ENCODE peak calls at places on chromosome 9, in nine cellular contexts. One of them, this sample, is unnamed.

GRCh38 chr9:120363697-120364096 is 216.3 kb downstream of the CDK5RAP2 start:
- DNase-seq in dorsolateral prefrontal cortex: no peak
- DNase-seq in A549: no peak
- DNase-seq in heart left ventricle: no peak
- DNase-seq in body of pancreas: no peak
- DNase-seq in upper lobe of left lung: no peak
- DNase-seq in spleen: no peak
- DNase-seq in iPS DF 6.9: no peak
- DNase-seq in suprapubic skin: no peak
- DNase-seq in this sample: peak

GRCh38 chr9:80797841-80798688 is 891.3 kb downstream of the TLE1 start:
- DNase-seq in iPS DF 6.9: no peak
- DNase-seq in heart left ventricle: peak
- DNase-seq in body of pancreas: no peak
- DNase-seq in spleen: no peak
- DNase-seq in dorsolateral prefrontal cortex: peak
- DNase-seq in suprapubic skin: peak
- DNase-seq in upper lobe of left lung: no peak
- DNase-seq in A549: no peak
- DNase-seq in this sample: peak

GRCh38 chr9:130530932-130531331 is 48.4 kb upstream of the FUBP3 start:
- DNase-seq in heart left ventricle: peak
- DNase-seq in body of pancreas: peak
- DNase-seq in iPS DF 6.9: no peak
- DNase-seq in upper lobe of left lung: no peak
- DNase-seq in A549: no peak
- DNase-seq in dorsolateral prefrontal cortex: no peak
- DNase-seq in spleen: no peak
- DNase-seq in suprapubic skin: no peak
- DNase-seq in this sample: peak

GRCh38 chr9:4298255-4299005 is 1.4 kb downstream of the GLIS3 start:
- DNase-seq in spleen: no peak
- DNase-seq in suprapubic skin: peak
- DNase-seq in dorsolateral prefrontal cortex: peak
- DNase-seq in iPS DF 6.9: no peak
- DNase-seq in heart left ventricle: peak
- DNase-seq in body of pancreas: peak
- DNase-seq in A549: peak
- DNase-seq in upper lobe of left lung: peak
- DNase-seq in this sample: no peak

GRCh38 chr9:37386988-37387387 is 35.5 kb upstream of the GRHPR start:
- DNase-seq in upper lobe of left lung: no peak
- DNase-seq in iPS DF 6.9: no peak
- DNase-seq in A549: no peak
- DNase-seq in heart left ventricle: no peak
- DNase-seq in suprapubic skin: no peak
- DNase-seq in dorsolateral prefrontal cortex: no peak
- DNase-seq in spleen: no peak
- DNase-seq in body of pancreas: no peak
- DNase-seq in this sample: no peak

GRCh38 chr9:37984672-37985611 is 81.0 kb upstream of the SLC25A51 start:
- DNase-seq in A549: no peak
- DNase-seq in upper lobe of left lung: no peak
- DNase-seq in suprapubic skin: no peak
- DNase-seq in spleen: peak
- DNase-seq in body of pancreas: no peak
- DNase-seq in iPS DF 6.9: no peak
- DNase-seq in heart left ventricle: peak
- DNase-seq in dorsolateral prefrontal cortex: peak
- DNase-seq in this sample: peak

GRCh38 chr9:137534256-137535119 is 15.7 kb downstream of the PNPLA7 start:
- DNase-seq in heart left ventricle: no peak
- DNase-seq in body of pancreas: peak
- DNase-seq in iPS DF 6.9: peak
- DNase-seq in dorsolateral prefrontal cortex: no peak
- DNase-seq in A549: peak
- DNase-seq in spleen: no peak
- DNase-seq in suprapubic skin: no peak
- DNase-seq in upper lobe of left lung: peak
- DNase-seq in this sample: peak

GRCh38 chr9:95381243-95381642 is 63.7 kb upstream of the FANCC start:
- DNase-seq in spleen: no peak
- DNase-seq in iPS DF 6.9: no peak
- DNase-seq in dorsolateral prefrontal cortex: no peak
- DNase-seq in body of pancreas: no peak
- DNase-seq in suprapubic skin: no peak
- DNase-seq in A549: no peak
- DNase-seq in heart left ventricle: no peak
- DNase-seq in upper lobe of left lung: no peak
- DNase-seq in this sample: peak

GRCh38 chr9:117354252-117354847 is 60.5 kb downstream of the ASTN2 start:
- DNase-seq in suprapubic skin: no peak
- DNase-seq in spleen: no peak
- DNase-seq in A549: no peak
- DNase-seq in dorsolateral prefrontal cortex: no peak
- DNase-seq in upper lobe of left lung: no peak
- DNase-seq in body of pancreas: no peak
- DNase-seq in iPS DF 6.9: no peak
- DNase-seq in heart left ventricle: no peak
- DNase-seq in this sample: no peak

GRCh38 chr9:112012026-112012902 is 115.7 kb downstream of the UGCG start:
- DNase-seq in A549: peak
- DNase-seq in suprapubic skin: no peak
- DNase-seq in body of pancreas: peak
- DNase-seq in upper lobe of left lung: peak
- DNase-seq in spleen: no peak
- DNase-seq in dorsolateral prefrontal cortex: peak
- DNase-seq in iPS DF 6.9: no peak
- DNase-seq in heart left ventricle: peak
- DNase-seq in this sample: no peak

GRCh38 chr9:87569008-87569908 is 71.6 kb downstream of the DAPK1 start:
- DNase-seq in spleen: no peak
- DNase-seq in body of pancreas: no peak
- DNase-seq in dorsolateral prefrontal cortex: no peak
- DNase-seq in heart left ventricle: no peak
- DNase-seq in suprapubic skin: no peak
- DNase-seq in iPS DF 6.9: no peak
- DNase-seq in A549: no peak
- DNase-seq in upper lobe of left lung: no peak
- DNase-seq in this sample: peak

GRCh38 chr9:106438928-106439327 is 424.0 kb upstream of the ZNF462 start:
- DNase-seq in suprapubic skin: no peak
- DNase-seq in upper lobe of left lung: no peak
- DNase-seq in A549: no peak
- DNase-seq in spleen: no peak
- DNase-seq in iPS DF 6.9: no peak
- DNase-seq in dorsolateral prefrontal cortex: no peak
- DNase-seq in body of pancreas: no peak
- DNase-seq in heart left ventricle: no peak
- DNase-seq in this sample: peak

GRCh38 chr9:114117614-114117995 is 18.5 kb upstream of the KIF12 start:
- DNase-seq in A549: no peak
- DNase-seq in body of pancreas: no peak
- DNase-seq in dorsolateral prefrontal cortex: no peak
- DNase-seq in iPS DF 6.9: no peak
- DNase-seq in suprapubic skin: no peak
- DNase-seq in spleen: peak
- DNase-seq in upper lobe of left lung: no peak
- DNase-seq in heart left ventricle: no peak
- DNase-seq in this sample: no peak

DNA sequence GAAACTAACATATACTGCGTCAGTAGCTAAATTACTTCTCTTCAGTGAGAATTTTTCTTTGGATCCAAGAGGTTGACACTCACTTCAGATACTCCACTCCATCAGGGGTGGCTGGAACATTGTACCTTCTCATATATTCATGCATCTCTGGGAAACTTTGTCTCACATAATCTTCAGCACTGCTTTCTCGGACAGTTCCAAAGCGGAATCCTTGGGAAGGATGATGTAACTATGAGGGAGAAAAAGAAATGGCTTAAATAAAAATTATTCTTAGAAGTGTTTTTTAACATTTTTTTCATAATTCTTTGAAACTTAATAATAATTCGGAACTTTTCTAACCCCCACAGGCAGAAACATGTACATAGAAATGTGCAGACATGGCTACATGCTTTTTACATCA is 33.4 kb upstream of the PPP3R2 start:
- DNase-seq in spleen: no peak
- DNase-seq in suprapubic skin: no peak
- DNase-seq in body of pancreas: no peak
- DNase-seq in heart left ventricle: no peak
- DNase-seq in A549: no peak
- DNase-seq in upper lobe of left lung: no peak
- DNase-seq in iPS DF 6.9: no peak
- DNase-seq in dorsolateral prefrontal cortex: no peak
- DNase-seq in this sample: peak
- H3K4me3 ChIP-seq in spleen: no peak
- H3K4me3 ChIP-seq in suprapubic skin: no peak
- H3K4me3 ChIP-seq in body of pancreas: no peak
- H3K4me3 ChIP-seq in heart left ventricle: no peak
- H3K4me3 ChIP-seq in A549: no peak
- H3K4me3 ChIP-seq in upper lobe of left lung: no peak
- H3K4me3 ChIP-seq in iPS DF 6.9: no peak
- H3K4me3 ChIP-seq in dorsolateral prefrontal cortex: no peak
- H3K4me3 ChIP-seq in this sample: no peak

GRCh38 chr9:93262537-93263310 is 78.8 kb downstream of the WNK2 start:
- DNase-seq in upper lobe of left lung: no peak
- DNase-seq in body of pancreas: peak
- DNase-seq in spleen: peak
- DNase-seq in A549: no peak
- DNase-seq in iPS DF 6.9: no peak
- DNase-seq in heart left ventricle: no peak
- DNase-seq in suprapubic skin: peak
- DNase-seq in dorsolateral prefrontal cortex: no peak
- DNase-seq in this sample: no peak
- H3K27ac ChIP-seq in upper lobe of left lung: no peak
- H3K27ac ChIP-seq in body of pancreas: peak
- H3K27ac ChIP-seq in spleen: no peak
- H3K27ac ChIP-seq in A549: no peak
- H3K27ac ChIP-seq in iPS DF 6.9: no peak
- H3K27ac ChIP-seq in heart left ventricle: peak
- H3K27ac ChIP-seq in suprapubic skin: no peak
- H3K27ac ChIP-seq in dorsolateral prefrontal cortex: no peak
- H3K27ac ChIP-seq in this sample: no peak

GRCh38 chr9:35842020-35842745 is 13.2 kb downstream of the TMEM8B start:
- DNase-seq in iPS DF 6.9: no peak
- DNase-seq in suprapubic skin: no peak
- DNase-seq in dorsolateral prefrontal cortex: no peak
- DNase-seq in spleen: peak
- DNase-seq in A549: no peak
- DNase-seq in body of pancreas: no peak
- DNase-seq in upper lobe of left lung: no peak
- DNase-seq in heart left ventricle: no peak
- DNase-seq in this sample: no peak
- H3K4me3 ChIP-seq in iPS DF 6.9: no peak
- H3K4me3 ChIP-seq in suprapubic skin: no peak
- H3K4me3 ChIP-seq in dorsolateral prefrontal cortex: no peak
- H3K4me3 ChIP-seq in spleen: no peak
- H3K4me3 ChIP-seq in A549: no peak
- H3K4me3 ChIP-seq in body of pancreas: no peak
- H3K4me3 ChIP-seq in upper lobe of left lung: no peak
- H3K4me3 ChIP-seq in heart left ventricle: no peak
- H3K4me3 ChIP-seq in this sample: no peak

GRCh38 chr9:91408475-91408874 is 15.2 kb downstream of the NFIL3 start:
- DNase-seq in spleen: no peak
- DNase-seq in iPS DF 6.9: no peak
- DNase-seq in A549: no peak
- DNase-seq in body of pancreas: no peak
- DNase-seq in upper lobe of left lung: no peak
- DNase-seq in dorsolateral prefrontal cortex: no peak
- DNase-seq in heart left ventricle: no peak
- DNase-seq in suprapubic skin: no peak
- DNase-seq in this sample: peak
- H3K27ac ChIP-seq in spleen: no peak
- H3K27ac ChIP-seq in iPS DF 6.9: no peak
- H3K27ac ChIP-seq in A549: no peak
- H3K27ac ChIP-seq in body of pancreas: no peak
- H3K27ac ChIP-seq in upper lobe of left lung: no peak
- H3K27ac ChIP-seq in dorsolateral prefrontal cortex: no peak
- H3K27ac ChIP-seq in heart left ventricle: no peak
- H3K27ac ChIP-seq in suprapubic skin: no peak
- H3K27ac ChIP-seq in this sample: no peak

GRCh38 chr9:131677051-131677444 is 62.8 kb downstream of the RAPGEF1 start:
- DNase-seq in body of pancreas: no peak
- DNase-seq in iPS DF 6.9: no peak
- DNase-seq in upper lobe of left lung: no peak
- DNase-seq in suprapubic skin: no peak
- DNase-seq in A549: no peak
- DNase-seq in heart left ventricle: no peak
- DNase-seq in spleen: no peak
- DNase-seq in dorsolateral prefrontal cortex: no peak
- DNase-seq in this sample: no peak

GRCh38 chr9:131679261-131680020 is 60.4 kb downstream of the RAPGEF1 start:
- DNase-seq in dorsolateral prefrontal cortex: no peak
- DNase-seq in upper lobe of left lung: no peak
- DNase-seq in body of pancreas: no peak
- DNase-seq in suprapubic skin: no peak
- DNase-seq in spleen: no peak
- DNase-seq in A549: no peak
- DNase-seq in heart left ventricle: no peak
- DNase-seq in iPS DF 6.9: no peak
- DNase-seq in this sample: no peak

GRCh38 chr9:131678499-131679111 is 61.3 kb downstream of the RAPGEF1 start:
- DNase-seq in dorsolateral prefrontal cortex: peak
- DNase-seq in heart left ventricle: peak
- DNase-seq in suprapubic skin: no peak
- DNase-seq in spleen: peak
- DNase-seq in A549: peak
- DNase-seq in upper lobe of left lung: peak
- DNase-seq in body of pancreas: peak
- DNase-seq in iPS DF 6.9: no peak
- DNase-seq in this sample: peak

GRCh38 chr9:131676431-131676972 is 63.4 kb downstream of the RAPGEF1 start:
- DNase-seq in suprapubic skin: no peak
- DNase-seq in heart left ventricle: no peak
- DNase-seq in dorsolateral prefrontal cortex: no peak
- DNase-seq in body of pancreas: no peak
- DNase-seq in A549: no peak
- DNase-seq in upper lobe of left lung: no peak
- DNase-seq in iPS DF 6.9: no peak
- DNase-seq in spleen: no peak
- DNase-seq in this sample: no peak

GRCh38 chr9:131677445-131678180 is 62.3 kb downstream of the RAPGEF1 start:
- DNase-seq in A549: no peak
- DNase-seq in iPS DF 6.9: no peak
- DNase-seq in suprapubic skin: no peak
- DNase-seq in heart left ventricle: no peak
- DNase-seq in dorsolateral prefrontal cortex: no peak
- DNase-seq in upper lobe of left lung: no peak
- DNase-seq in spleen: no peak
- DNase-seq in body of pancreas: no peak
- DNase-seq in this sample: peak
- H3K4me3 ChIP-seq in A549: no peak
- H3K4me3 ChIP-seq in iPS DF 6.9: no peak
- H3K4me3 ChIP-seq in suprapubic skin: peak
- H3K4me3 ChIP-seq in heart left ventricle: no peak
- H3K4me3 ChIP-seq in dorsolateral prefrontal cortex: no peak
- H3K4me3 ChIP-seq in upper lobe of left lung: no peak
- H3K4me3 ChIP-seq in spleen: no peak
- H3K4me3 ChIP-seq in body of pancreas: no peak
- H3K4me3 ChIP-seq in this sample: no peak

This sample was measured in cardiac muscle cell.